ENCODE peak calls at places on chromosomes 7 and 10, in six cellular contexts. R is choroid plexus epithelial cell; F is germinal center; H is NK-92 treated with Interleukin-12 subunit alpha and Interleukin-12 subunit beta, amount 100 ng/mL, for 24 hours; T is ureter; I is EL. B is an unnamed sample.
A peak's percentile ranks its signal among the peaks of the same experiment; 100 is the strongest.

GRCh38 chr7:51000956-51001355 is 218.3 kb upstream of the GRB10 start:
- DNase-seq in R (no peak), F (no peak), H (no peak), T (no peak), I (no peak), B (no peak)

GRCh38 chr7:11212080-11212711 is 238.5 kb downstream of the PHF14 start:
- DNase-seq in R (peak; percentile 88), F (peak; percentile 38), H (peak; percentile 3), T (peak; percentile 62), I (peak; percentile 64), B (peak; percentile 73)

GRCh38 chr7:76513817-76514799 is 3.8 kb downstream of the UPK3B start:
- DNase-seq in R (no peak), F (no peak), H (no peak), T (peak; percentile 43), I (no peak), B (no peak)

GRCh38 chr10:121313119-121313858 is 285.0 kb downstream of the FGFR2 start:
- DNase-seq in R (no peak), F (no peak), H (no peak), T (peak; percentile 59), I (no peak), B (no peak)

GRCh38 chr7:34011711-34012110 is 106.4 kb downstream of the BMPER start:
- DNase-seq in R (no peak), F (no peak), H (no peak), T (no peak), I (peak; percentile 58), B (no peak)

GRCh38 chr7:44658979-44659378 is 52.6 kb downstream of the OGDH start:
- DNase-seq in R (no peak), F (no peak), H (no peak), T (no peak), I (no peak), B (no peak)

GRCh38 chr7:132836746-132837145 is 245.1 kb downstream of the CHCHD3 start:
- DNase-seq in R (peak; percentile 61), F (no peak), H (no peak), T (no peak), I (peak; percentile 75), B (peak; percentile 16)

GRCh38 chr7:11707606-11708193 is 124.3 kb downstream of the THSD7A start:
- DNase-seq in R (peak; percentile 56), F (no peak), H (no peak), T (no peak), I (no peak), B (peak; percentile 19)

GRCh38 chr10:96478317-96478716 is 35.4 kb downstream of the TLL2 start:
- DNase-seq in R (peak; percentile 5), F (no peak), H (no peak), T (no peak), I (no peak), B (no peak)

GRCh38 chr7:131540491-131541162 is 15.8 kb downstream of the PODXL start:
- DNase-seq in R (peak; percentile 51), F (no peak), H (no peak), T (no peak), I (no peak), B (peak; percentile 45)

GRCh38 chr10:124342821-124343170 is 75.9 kb downstream of the OAT start:
- DNase-seq in R (no peak), F (no peak), H (no peak), T (no peak), I (no peak), B (no peak)

GRCh38 chr7:457814-458510 is 61.7 kb downstream of the PDGFA start:
- DNase-seq in R (no peak), F (no peak), H (no peak), T (no peak), I (no peak), B (no peak)

GRCh38 chr7:35908305-35909223 is 107.7 kb downstream of the SEPTIN7 start:
- DNase-seq in R (no peak), F (no peak), H (no peak), T (no peak), I (no peak), B (no peak)

GRCh38 chr7:105037319-105037718 is 23.3 kb downstream of the KMT2E start:
- DNase-seq in R (no peak), F (no peak), H (no peak), T (no peak), I (no peak), B (no peak)

GRCh38 chr10:12728569-12728968 is 272.9 kb downstream of the CCDC3 start:
- DNase-seq in R (no peak), F (no peak), H (no peak), T (no peak), I (no peak), B (no peak)

GRCh38 chr10:70595566-70596016 is 7.0 kb downstream of the PRF1 start:
- DNase-seq in R (no peak), F (no peak), H (no peak), T (no peak), I (no peak), B (no peak)

GRCh38 chr7:38318803-38319416 is 45.5 kb upstream of the TARP start:
- DNase-seq in R (peak; percentile 90), F (peak; percentile 45), H (no peak), T (no peak), I (peak; percentile 86), B (peak; percentile 78)

GRCh38 chr7:101134399-101134980 is 7.6 kb downstream of the SERPINE1 start:
- DNase-seq in R (peak; percentile 75), F (no peak), H (no peak), T (no peak), I (peak; percentile 56), B (peak; percentile 63)

GRCh38 chr10:114245128-114245791 is 6.2 kb downstream of the VWA2 start:
- DNase-seq in R (no peak), F (no peak), H (no peak), T (peak; percentile 55), I (peak; percentile 58), B (no peak)

GRCh38 chr7:25922296-25922695 is 229.7 kb upstream of the NFE2L3 start:
- DNase-seq in R (no peak), F (no peak), H (no peak), T (no peak), I (no peak), B (no peak)

GRCh38 chr10:91925022-91925320 is 1.4 kb downstream of the BTAF1 start:
- DNase-seq in R (no peak), F (no peak), H (no peak), T (no peak), I (peak; percentile 23), B (no peak)

GRCh38 chr10:117399341-117400196 is 24.3 kb upstream of the PDZD8 start:
- DNase-seq in R (no peak), F (no peak), H (no peak), T (no peak), I (no peak), B (no peak)

GRCh38 chr7:46153951-46154787 is 233.1 kb upstream of the IGFBP3 start:
- DNase-seq in R (peak; percentile 31), F (no peak), H (peak; percentile 30), T (no peak), I (peak; percentile 29), B (no peak)

GRCh38 chr10:68231916-68232315 is at the start of gene ATOH7:
- DNase-seq in R (no peak), F (no peak), H (no peak), T (no peak), I (no peak), B (no peak)

GRCh38 chr10:35643151-35643975 is 1.3 kb upstream of the FZD8 start:
- DNase-seq in R (peak; percentile 76), F (peak; percentile 12), H (no peak), T (peak; percentile 56), I (peak; percentile 43), B (peak; percentile 67)

GRCh38 chr7:102451371-102452054 is 13.2 kb downstream of the ALKBH4 start:
- DNase-seq in R (no peak), F (no peak), H (no peak), T (no peak), I (peak; percentile 41), B (no peak)

GRCh38 chr7:5041047-5041446 is 4.6 kb upstream of the RBAK start:
- DNase-seq in R (no peak), F (no peak), H (no peak), T (no peak), I (no peak), B (no peak)

GRCh38 chr7:121480058-121480457 is 84.0 kb upstream of the FAM3C start:
- DNase-seq in R (no peak), F (no peak), H (no peak), T (no peak), I (peak; percentile 33), B (no peak)

GRCh38 chr7:13496971-13497370 is 492.5 kb downstream of the ETV1 start:
- DNase-seq in R (no peak), F (no peak), H (no peak), T (no peak), I (no peak), B (no peak)